ENCODE peak calls at places on chromosomes 3 and 15, in nine cellular contexts. N, B, W, M, L, V, X, D and R are unnamed samples.

GRCh38 chr15:71752604-71753289 is 57.6 kb upstream of the NR2E3 start:
- DNase-seq in N (no peak), B (no peak), W (peak; percentile 88), M (peak; percentile 76), L (peak; percentile 55), V (peak; percentile 60), X (no peak), D (no peak), R (peak; percentile 91)

GRCh38 chr3:71511446-71511845 is 72.1 kb downstream of the FOXP1 start:
- DNase-seq in N (no peak), B (no peak), W (no peak), M (no peak), L (no peak), V (no peak), X (no peak), D (no peak), R (no peak)

GRCh38 chr15:79025201-79025600 is 65.4 kb downstream of the RASGRF1 start:
- DNase-seq in N (no peak), B (no peak), W (peak; percentile 46), M (no peak), L (no peak), V (peak; percentile 39), X (no peak), D (no peak), R (no peak)

GRCh38 chr3:128231596-128231995 is 78.3 kb downstream of the EEFSEC start:
- DNase-seq in N (no peak), B (no peak), W (no peak), M (no peak), L (no peak), V (no peak), X (no peak), D (no peak), R (no peak)

GRCh38 chr3:128665362-128666021 is 14.9 kb upstream of the RPN1 start:
- DNase-seq in N (no peak), B (no peak), W (no peak), M (no peak), L (no peak), V (no peak), X (no peak), D (no peak), R (no peak)

GRCh38 chr3:48268381-48268935 is 27.6 kb downstream of the ZNF589 start:
- DNase-seq in N (no peak), B (peak; percentile 75), W (peak; percentile 86), M (peak; percentile 99), L (no peak), V (no peak), X (no peak), D (no peak), R (peak; percentile 86)

GRCh38 chr3:197224034-197224444 is 74.4 kb downstream of the DLG1 start:
- DNase-seq in N (no peak), B (no peak), W (no peak), M (peak; percentile 60), L (no peak), V (peak; percentile 64), X (no peak), D (no peak), R (peak; percentile 67)

GRCh38 chr3:136802481-136802996 is 16.4 kb upstream of the SLC35G2 start:
- DNase-seq in N (peak; percentile 48), B (no peak), W (peak; percentile 31), M (peak; percentile 32), L (no peak), V (peak; percentile 31), X (no peak), D (no peak), R (no peak)

GRCh38 chr3:142777927-142778326 is 54.1 kb downstream of the TRPC1 start:
- DNase-seq in N (no peak), B (no peak), W (no peak), M (no peak), L (no peak), V (no peak), X (no peak), D (no peak), R (no peak)

GRCh38 chr3:42652611-42653302 is 740 bp upstream of the ZBTB47 start:
- DNase-seq in N (peak; percentile 60), B (peak; percentile 77), W (peak; percentile 48), M (peak; percentile 86), L (peak; percentile 53), V (peak; percentile 54), X (peak; percentile 49), D (peak; percentile 92), R (peak; percentile 88)

GRCh38 chr3:193314161-193314560 is 64.4 kb downstream of the ATP13A5 start:
- DNase-seq in N (no peak), B (no peak), W (no peak), M (no peak), L (no peak), V (no peak), X (no peak), D (no peak), R (no peak)

GRCh38 chr3:171700157-171700556 is 110.1 kb downstream of the PLD1 start:
- DNase-seq in N (no peak), B (no peak), W (no peak), M (no peak), L (no peak), V (no peak), X (no peak), D (no peak), R (no peak)

DNA sequence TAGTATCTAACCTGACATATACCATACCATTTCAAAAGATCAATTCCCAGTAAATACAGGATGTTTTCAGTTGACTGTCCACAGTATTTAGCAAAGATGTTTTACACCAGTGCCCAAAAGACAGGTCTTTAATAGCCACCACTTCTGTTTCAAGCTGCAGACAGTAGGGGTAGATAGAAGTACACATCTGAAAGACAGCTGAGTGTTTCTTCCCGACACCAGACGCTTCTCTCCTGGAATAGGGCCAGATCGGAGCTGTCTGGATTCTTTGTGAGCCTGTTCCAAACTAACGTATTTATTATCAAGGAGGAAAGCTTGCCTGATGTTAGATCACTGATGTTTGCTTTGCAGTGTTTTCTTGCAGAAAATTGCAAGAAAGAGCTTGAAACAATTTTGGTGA is 136.1 kb upstream of the RBMS3 start:
- DNase-seq in N (peak; percentile 40), B (no peak), W (peak; percentile 19), M (peak; percentile 58), L (no peak), V (no peak), X (no peak), D (no peak), R (no peak)
- TF ChIP-seq CTCF in N (peak; percentile 52), B (no peak), W (no peak), M (peak; percentile 28), L (no peak), V (no peak), X (no peak), D (no peak), R (no peak)

GRCh38 chr3:25581335-25581734 is 83.4 kb downstream of the TOP2B start:
- DNase-seq in N (no peak), B (no peak), W (no peak), M (no peak), L (no peak), V (no peak), X (no peak), D (peak; percentile 55), R (no peak)

GRCh38 chr3:25581823-25582222 is 82.9 kb downstream of the TOP2B start:
- DNase-seq in N (no peak), B (no peak), W (no peak), M (no peak), L (no peak), V (no peak), X (no peak), D (peak; percentile 75), R (no peak)

GRCh38 chr3:25584011-25584789 is 80.5 kb downstream of the TOP2B start:
- DNase-seq in N (no peak), B (no peak), W (no peak), M (no peak), L (no peak), V (no peak), X (no peak), D (peak; percentile 80), R (no peak)

GRCh38 chr3:25582242-25582641 is 82.5 kb downstream of the TOP2B start:
- DNase-seq in N (no peak), B (no peak), W (no peak), M (peak; percentile 65), L (no peak), V (no peak), X (no peak), D (no peak), R (peak; percentile 94)

GRCh38 chr3:25583343-25583742 is 81.4 kb downstream of the TOP2B start:
- DNase-seq in N (no peak), B (no peak), W (no peak), M (no peak), L (no peak), V (no peak), X (no peak), D (peak; percentile 70), R (no peak)
- TF ChIP-seq CTCF in N (no peak), B (no peak), W (no peak), M (no peak), L (no peak), V (no peak), X (no peak), D (no peak), R (no peak)

DNA sequence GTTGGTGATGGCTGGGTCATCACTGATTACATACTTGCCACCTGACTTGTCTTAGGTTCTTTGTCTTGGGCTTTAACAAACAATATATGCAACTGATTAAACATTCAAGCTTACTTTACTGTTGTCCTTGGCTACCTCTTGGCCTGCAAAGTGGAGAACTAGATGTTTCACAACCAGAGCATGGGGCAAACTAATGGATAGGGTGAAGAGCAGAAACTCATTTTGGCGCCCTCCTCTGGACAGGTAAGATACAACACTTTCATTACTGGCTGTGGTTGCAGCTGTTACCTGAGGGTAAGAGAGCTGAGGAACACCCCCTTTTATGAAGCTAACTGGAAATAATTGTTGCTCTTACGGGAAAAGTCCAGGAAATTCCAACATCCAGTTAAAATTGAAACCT is 262.1 kb downstream of the NAALADL2 start:
- DNase-seq in N (no peak), B (no peak), W (peak; percentile 45), M (peak; percentile 62), L (peak; percentile 17), V (no peak), X (no peak), D (no peak), R (peak; percentile 44)
- TF ChIP-seq CTCF in N (no peak), B (no peak), W (no peak), M (peak; percentile 70), L (no peak), V (peak; percentile 5), X (no peak), D (no peak), R (peak; percentile 34)

GRCh38 chr15:56095406-56095805 is 102.0 kb upstream of the NEDD4 start:
- DNase-seq in N (no peak), B (no peak), W (no peak), M (no peak), L (no peak), V (no peak), X (no peak), D (no peak), R (no peak)

GRCh38 chr15:56102401-56102800 is 109.0 kb upstream of the NEDD4 start:
- DNase-seq in N (peak; percentile 19), B (no peak), W (no peak), M (no peak), L (no peak), V (no peak), X (no peak), D (no peak), R (no peak)

GRCh38 chr15:56099311-56099710 is 105.9 kb upstream of the NEDD4 start:
- DNase-seq in N (no peak), B (no peak), W (no peak), M (no peak), L (no peak), V (no peak), X (no peak), D (no peak), R (no peak)

GRCh38 chr15:56098230-56098899 is 105.0 kb upstream of the NEDD4 start:
- DNase-seq in N (no peak), B (no peak), W (no peak), M (no peak), L (no peak), V (no peak), X (no peak), D (no peak), R (no peak)
- TF ChIP-seq CTCF in N (no peak), B (no peak), W (no peak), M (no peak), L (no peak), V (no peak), X (no peak), D (no peak), R (no peak)